ENCODE peak calls at places on chromosomes 4 and X, in nine cellular contexts. One of them, this sample, is unnamed.

GRCh38 chr4:4524364-4524763 is 17.5 kb downstream of the STX18 start:
- DNase-seq in cardiac muscle cell: no peak
- DNase-seq in head of caudate nucleus: no peak
- DNase-seq in NB4: peak; percentile 18
- DNase-seq in progenitor cell of endocrine pancreas: no peak
- DNase-seq in HT-29: no peak
- DNase-seq in ACHN: peak; percentile 19
- DNase-seq in astrocyte: no peak
- DNase-seq in activated CD4-positive, alpha-beta T cell treated with anti-CD3 and anti-CD28 coated beads, Interleukin-2, amount 50 U/mL, for 1 hour: peak; percentile 18
- DNase-seq in this sample: peak; percentile 60

GRCh38 chrX:7059214-7059838 is 88.2 kb upstream of the STS start:
- DNase-seq in cardiac muscle cell: no peak
- DNase-seq in head of caudate nucleus: no peak
- DNase-seq in NB4: no peak
- DNase-seq in progenitor cell of endocrine pancreas: no peak
- DNase-seq in HT-29: no peak
- DNase-seq in ACHN: no peak
- DNase-seq in astrocyte: no peak
- DNase-seq in activated CD4-positive, alpha-beta T cell treated with anti-CD3 and anti-CD28 coated beads, Interleukin-2, amount 50 U/mL, for 1 hour: no peak
- DNase-seq in this sample: no peak

GRCh38 chr4:129545599-129546278 is 449.8 kb downstream of the C4orf33 start:
- DNase-seq in cardiac muscle cell: peak; percentile 92
- DNase-seq in head of caudate nucleus: no peak
- DNase-seq in NB4: peak; percentile 63
- DNase-seq in progenitor cell of endocrine pancreas: no peak
- DNase-seq in HT-29: no peak
- DNase-seq in ACHN: no peak
- DNase-seq in astrocyte: peak; percentile 31
- DNase-seq in activated CD4-positive, alpha-beta T cell treated with anti-CD3 and anti-CD28 coated beads, Interleukin-2, amount 50 U/mL, for 1 hour: no peak
- DNase-seq in this sample: no peak

GRCh38 chr4:30792616-30793015 is 72.4 kb downstream of the PCDH7 start:
- DNase-seq in cardiac muscle cell: no peak
- DNase-seq in head of caudate nucleus: no peak
- DNase-seq in NB4: no peak
- DNase-seq in progenitor cell of endocrine pancreas: no peak
- DNase-seq in HT-29: no peak
- DNase-seq in ACHN: no peak
- DNase-seq in astrocyte: peak; percentile 50
- DNase-seq in activated CD4-positive, alpha-beta T cell treated with anti-CD3 and anti-CD28 coated beads, Interleukin-2, amount 50 U/mL, for 1 hour: no peak
- DNase-seq in this sample: no peak

GRCh38 chr4:145945431-145946155 is 7.0 kb upstream of the ZNF827 start:
- DNase-seq in cardiac muscle cell: no peak
- DNase-seq in head of caudate nucleus: no peak
- DNase-seq in NB4: no peak
- DNase-seq in progenitor cell of endocrine pancreas: no peak
- DNase-seq in HT-29: peak; percentile 19
- DNase-seq in ACHN: no peak
- DNase-seq in astrocyte: no peak
- DNase-seq in activated CD4-positive, alpha-beta T cell treated with anti-CD3 and anti-CD28 coated beads, Interleukin-2, amount 50 U/mL, for 1 hour: no peak
- DNase-seq in this sample: no peak

GRCh38 chr4:87353592-87353991 is 30.9 kb upstream of the HSD17B13 start:
- DNase-seq in cardiac muscle cell: peak; percentile 71
- DNase-seq in head of caudate nucleus: peak; percentile 45
- DNase-seq in NB4: peak; percentile 22
- DNase-seq in progenitor cell of endocrine pancreas: no peak
- DNase-seq in HT-29: peak; percentile 66
- DNase-seq in ACHN: peak; percentile 41
- DNase-seq in astrocyte: no peak
- DNase-seq in activated CD4-positive, alpha-beta T cell treated with anti-CD3 and anti-CD28 coated beads, Interleukin-2, amount 50 U/mL, for 1 hour: peak; percentile 23
- DNase-seq in this sample: no peak

GRCh38 chr4:148444296-148445070 is 2.3 kb upstream of the NR3C2 start:
- DNase-seq in cardiac muscle cell: no peak
- DNase-seq in head of caudate nucleus: peak; percentile 26
- DNase-seq in NB4: no peak
- DNase-seq in progenitor cell of endocrine pancreas: peak; percentile 24
- DNase-seq in HT-29: no peak
- DNase-seq in ACHN: no peak
- DNase-seq in astrocyte: no peak
- DNase-seq in activated CD4-positive, alpha-beta T cell treated with anti-CD3 and anti-CD28 coated beads, Interleukin-2, amount 50 U/mL, for 1 hour: peak; percentile 59
- DNase-seq in this sample: peak; percentile 5

GRCh38 chr4:54233697-54234496 is 4.8 kb downstream of the PDGFRA start:
- DNase-seq in cardiac muscle cell: peak; percentile 88
- DNase-seq in head of caudate nucleus: peak; percentile 83
- DNase-seq in NB4: peak; percentile 89
- DNase-seq in progenitor cell of endocrine pancreas: peak; percentile 71
- DNase-seq in HT-29: peak; percentile 83
- DNase-seq in ACHN: peak; percentile 67
- DNase-seq in astrocyte: peak; percentile 63
- DNase-seq in activated CD4-positive, alpha-beta T cell treated with anti-CD3 and anti-CD28 coated beads, Interleukin-2, amount 50 U/mL, for 1 hour: peak; percentile 71
- DNase-seq in this sample: peak; percentile 99

GRCh38 chrX:20019672-20020365 is 29.0 kb upstream of the BCLAF3 start:
- DNase-seq in cardiac muscle cell: no peak
- DNase-seq in head of caudate nucleus: no peak
- DNase-seq in NB4: no peak
- DNase-seq in progenitor cell of endocrine pancreas: no peak
- DNase-seq in HT-29: no peak
- DNase-seq in ACHN: no peak
- DNase-seq in astrocyte: no peak
- DNase-seq in activated CD4-positive, alpha-beta T cell treated with anti-CD3 and anti-CD28 coated beads, Interleukin-2, amount 50 U/mL, for 1 hour: no peak
- DNase-seq in this sample: no peak

GRCh38 chr4:47567511-47567910 is 82.4 kb downstream of the ATP10D start:
- DNase-seq in cardiac muscle cell: no peak
- DNase-seq in head of caudate nucleus: no peak
- DNase-seq in NB4: no peak
- DNase-seq in progenitor cell of endocrine pancreas: no peak
- DNase-seq in HT-29: no peak
- DNase-seq in ACHN: no peak
- DNase-seq in astrocyte: no peak
- DNase-seq in activated CD4-positive, alpha-beta T cell treated with anti-CD3 and anti-CD28 coated beads, Interleukin-2, amount 50 U/mL, for 1 hour: no peak
- DNase-seq in this sample: no peak

GRCh38 chrX:13126785-13127184 is 82.4 kb upstream of the FAM9C start:
- DNase-seq in cardiac muscle cell: peak; percentile 42
- DNase-seq in head of caudate nucleus: no peak
- DNase-seq in NB4: no peak
- DNase-seq in progenitor cell of endocrine pancreas: no peak
- DNase-seq in HT-29: no peak
- DNase-seq in ACHN: no peak
- DNase-seq in astrocyte: peak; percentile 55
- DNase-seq in activated CD4-positive, alpha-beta T cell treated with anti-CD3 and anti-CD28 coated beads, Interleukin-2, amount 50 U/mL, for 1 hour: no peak
- DNase-seq in this sample: no peak

GRCh38 chr4:31530555-31530954 is 810.4 kb downstream of the PCDH7 start:
- DNase-seq in cardiac muscle cell: no peak
- DNase-seq in head of caudate nucleus: no peak
- DNase-seq in NB4: no peak
- DNase-seq in progenitor cell of endocrine pancreas: no peak
- DNase-seq in HT-29: no peak
- DNase-seq in ACHN: no peak
- DNase-seq in astrocyte: no peak
- DNase-seq in activated CD4-positive, alpha-beta T cell treated with anti-CD3 and anti-CD28 coated beads, Interleukin-2, amount 50 U/mL, for 1 hour: no peak
- DNase-seq in this sample: no peak

GRCh38 chr4:13240066-13240465 is 244.1 kb downstream of the RAB28 start:
- DNase-seq in cardiac muscle cell: no peak
- DNase-seq in head of caudate nucleus: no peak
- DNase-seq in NB4: peak; percentile 48
- DNase-seq in progenitor cell of endocrine pancreas: no peak
- DNase-seq in HT-29: no peak
- DNase-seq in ACHN: no peak
- DNase-seq in astrocyte: peak; percentile 92
- DNase-seq in activated CD4-positive, alpha-beta T cell treated with anti-CD3 and anti-CD28 coated beads, Interleukin-2, amount 50 U/mL, for 1 hour: no peak
- DNase-seq in this sample: no peak

This sample was measured in Kasumi-1.